ENCODE peak calls at places on chromosomes 1 and 21, in six cellular contexts. G is esophagus muscularis mucosa, I is GM10248, H is fibroblast of pulmonary artery, X is cardiac muscle cell, V is BJ. W is an unnamed sample.

GRCh38 chr1:16114527-16115467 is 41.1 kb downstream of the EPHA2 start:
- DNase-seq in I (no peak), G (no peak), H (no peak), X (peak; percentile 32), V (no peak), W (no peak)

GRCh38 chr1:172764378-172764777 is 105.5 kb downstream of the FASLG start:
- DNase-seq in I (no peak), H (no peak), X (no peak), V (no peak), G (no peak), W (no peak)

GRCh38 chr1:183291802-183292515 is 105.9 kb downstream of the LAMC2 start:
- DNase-seq in X (peak; percentile 76), H (peak; percentile 78), I (no peak), V (no peak), G (no peak), W (no peak)

GRCh38 chr1:84344286-84344685 is 42.8 kb downstream of the SAMD13 start:
- DNase-seq in H (no peak), G (no peak), I (no peak), V (no peak), X (no peak), W (no peak)

GRCh38 chr1:167491586-167492408 is 26.5 kb downstream of the CD247 start:
- DNase-seq in V (no peak), H (no peak), X (no peak), I (no peak), G (no peak), W (no peak)

GRCh38 chr1:117842408-117843170 is 86.8 kb downstream of the GDAP2 start:
- DNase-seq in I (no peak), H (no peak), X (no peak), G (no peak), V (no peak), W (no peak)

GRCh38 chr1:55213885-55214213 is 1.3 kb downstream of the USP24 start:
- DNase-seq in V (no peak), I (no peak), X (no peak), G (no peak), H (no peak), W (no peak)

GRCh38 chr1:63318255-63319068 is 3.9 kb upstream of the FOXD3 start:
- DNase-seq in X (no peak), H (no peak), G (no peak), I (no peak), V (no peak), W (no peak)

GRCh38 chr1:160789702-160790611 is 6.0 kb upstream of the LY9 start:
- DNase-seq in H (no peak), I (peak; percentile 75), G (no peak), V (no peak), X (no peak), W (no peak)

GRCh38 chr21:43209575-43210453 is 41.0 kb downstream of the CRYAA start:
- DNase-seq in V (no peak), I (no peak), G (no peak), H (peak; percentile 87), X (peak; percentile 85), W (no peak)

GRCh38 chr1:228374711-228375577 is 31.7 kb downstream of the TRIM11 start:
- DNase-seq in G (no peak), X (peak; percentile 99), V (peak; percentile 52), I (no peak), H (peak; percentile 99), W (peak; percentile 96)

GRCh38 chr1:64906447-64906846 is 59.9 kb downstream of the JAK1 start:
- DNase-seq in V (no peak), G (no peak), I (no peak), X (no peak), H (no peak), W (no peak)

GRCh38 chr1:98410082-98410481 is 251.4 kb upstream of the SNX7 start:
- DNase-seq in I (no peak), X (no peak), V (no peak), G (no peak), H (no peak), W (no peak)

GRCh38 chr1:35112668-35113067 is 33.5 kb downstream of the ZMYM1 start:
- DNase-seq in G (no peak), I (no peak), H (peak; percentile 31), V (no peak), X (peak; percentile 24), W (no peak)

GRCh38 chr21:46188226-46189212 is 4.3 kb upstream of the SPATC1L start:
- DNase-seq in H (peak; percentile 85), V (no peak), I (no peak), G (peak; percentile 92), X (peak; percentile 64), W (no peak)

DNA sequence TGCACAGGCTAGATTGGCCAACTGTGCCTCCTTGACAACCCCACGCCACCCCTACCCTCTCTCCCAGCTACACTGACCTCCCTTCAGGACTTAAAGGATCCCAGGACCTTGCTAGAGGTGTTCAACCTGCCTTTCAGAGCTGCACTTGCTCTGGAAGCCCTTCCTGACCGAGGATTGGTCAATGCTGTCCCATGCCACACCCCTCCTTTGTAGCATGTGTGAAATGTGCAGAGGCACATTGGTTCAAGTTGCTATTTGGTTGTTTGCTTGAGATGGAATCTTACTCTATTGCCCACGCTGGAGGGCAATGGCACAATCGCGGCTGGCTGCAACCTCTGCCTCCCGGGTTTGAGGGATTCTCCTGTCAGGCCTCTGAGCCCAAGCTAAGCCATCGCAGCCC is 21.8 kb downstream of the ACTA1 start:
- DNase-seq in V (no peak), X (no peak), G (no peak), I (no peak), H (no peak), W (no peak)
- TF ChIP-seq CTCF in V (no peak), X (no peak), G (no peak), I (no peak), H (no peak), W (no peak)

GRCh38 chr1:210024996-210025395 is 87.0 kb downstream of the SYT14 start:
- DNase-seq in X (no peak), V (no peak), I (no peak), G (no peak), H (no peak), W (no peak)
- TF ChIP-seq CTCF in X (no peak), V (no peak), I (no peak), G (no peak), H (no peak), W (peak; percentile 2)

DNA sequence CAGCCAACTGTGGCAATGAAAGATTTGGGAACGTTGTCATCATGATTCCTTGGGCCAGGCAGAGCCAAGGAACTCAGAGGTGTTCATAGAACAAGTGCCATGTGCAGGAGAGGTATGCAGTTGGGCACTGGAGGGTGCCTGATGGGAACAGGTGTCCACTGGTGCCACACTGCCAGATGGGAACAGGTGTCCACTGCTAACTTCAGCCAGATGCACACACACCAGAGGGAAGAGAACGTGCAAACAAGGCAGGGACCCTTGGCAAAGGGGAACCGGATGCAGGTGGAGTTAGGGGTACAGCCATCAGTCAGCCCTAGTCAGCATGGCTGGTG is 13.5 kb downstream of the OLFML2B start:
- DNase-seq in I (no peak), X (no peak), G (no peak), H (no peak), V (no peak), W (no peak)
- TF ChIP-seq CTCF in I (no peak), X (no peak), G (no peak), H (no peak), V (no peak), W (no peak)

GRCh38 chr21:38175321-38175720 is 81.5 kb upstream of the KCNJ15 start:
- DNase-seq in I (no peak), G (no peak), H (peak; percentile 16), X (no peak), V (no peak), W (no peak)

GRCh38 chr21:38171723-38172344 is 85.0 kb upstream of the KCNJ15 start:
- DNase-seq in G (no peak), X (peak; percentile 46), I (no peak), H (peak; percentile 41), V (no peak), W (no peak)

GRCh38 chr21:38170283-38170682 is 86.5 kb upstream of the KCNJ15 start:
- DNase-seq in G (no peak), H (peak; percentile 37), X (peak; percentile 36), V (no peak), I (peak; percentile 20), W (no peak)

GRCh38 chr21:38167345-38167744 is 89.4 kb upstream of the KCNJ15 start:
- DNase-seq in I (no peak), X (no peak), V (no peak), H (no peak), G (peak; percentile 74), W (no peak)

GRCh38 chr21:38170705-38171682 is 85.8 kb upstream of the KCNJ15 start:
- DNase-seq in H (peak; percentile 6), G (no peak), V (no peak), X (no peak), I (no peak), W (no peak)
- TF ChIP-seq CTCF in H (peak; percentile 29), G (no peak), V (peak; percentile 40), X (peak; percentile 8), I (no peak), W (peak; percentile 23)

DNA sequence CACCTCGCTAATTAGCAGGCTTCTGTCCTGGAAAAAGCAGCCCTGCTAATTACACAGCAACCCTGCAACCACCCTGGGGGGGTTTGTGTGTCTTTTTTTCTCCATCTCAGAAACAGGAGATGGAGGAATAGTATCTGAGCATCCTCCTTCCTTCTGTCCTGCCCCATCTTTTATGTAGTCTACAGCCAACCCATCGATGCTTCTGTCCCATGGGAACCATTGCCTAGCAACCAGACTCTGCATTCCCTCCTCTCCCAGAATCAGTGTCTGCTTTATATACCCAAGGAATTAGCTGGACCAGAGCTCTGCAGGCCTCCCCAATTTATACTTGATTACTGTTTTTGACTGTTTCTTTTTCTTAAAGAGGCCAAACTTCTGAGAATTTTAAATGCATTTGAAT is 35.1 kb downstream of the LRRC38 start:
- DNase-seq in G (no peak), V (no peak), X (no peak), I (no peak), H (no peak), W (no peak)
- TF ChIP-seq CTCF in G (no peak), V (no peak), X (no peak), I (no peak), H (no peak), W (no peak)

GRCh38 chr1:107677674-107678073 is 287.3 kb downstream of the VAV3 start:
- DNase-seq in G (no peak), V (no peak), I (no peak), H (no peak), X (no peak), W (no peak)
- TF ChIP-seq CTCF in G (no peak), V (no peak), I (no peak), H (no peak), X (no peak), W (no peak)

GRCh38 chr1:17488977-17489739 is 49.7 kb upstream of the RCC2 start:
- DNase-seq in H (peak; percentile 15), G (no peak), X (peak; percentile 79), I (no peak), V (no peak), W (peak; percentile 30)

GRCh38 chr1:17480846-17481245 is 41.4 kb upstream of the RCC2 start:
- DNase-seq in G (no peak), V (no peak), H (no peak), X (no peak), I (no peak), W (no peak)

GRCh38 chr1:17486242-17486641 is 46.8 kb upstream of the RCC2 start:
- DNase-seq in V (no peak), G (no peak), I (no peak), H (no peak), X (no peak), W (no peak)

DNA sequence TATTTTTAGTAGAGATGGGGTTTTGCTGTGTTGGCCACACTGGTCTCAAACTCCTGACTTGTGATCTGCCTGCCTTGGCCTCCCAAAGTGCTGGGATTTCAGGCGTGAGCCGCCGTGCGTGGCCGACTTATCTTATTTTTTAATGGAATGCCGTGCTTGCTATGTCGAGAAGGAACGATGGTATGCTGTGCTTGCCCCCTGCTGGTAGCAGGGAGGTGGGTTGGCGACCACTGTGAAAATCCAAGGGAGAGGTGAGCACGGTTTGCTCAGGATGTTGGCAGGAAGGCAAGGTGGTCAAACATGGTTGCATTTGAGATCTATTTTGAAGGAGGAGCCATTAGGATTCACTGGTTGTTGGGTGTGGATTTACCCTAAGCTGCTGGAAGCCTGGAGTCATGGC is 45.8 kb upstream of the RCC2 start:
- DNase-seq in X (peak; percentile 43), V (no peak), I (no peak), G (no peak), H (peak; percentile 41), W (no peak)
- TF ChIP-seq CTCF in X (peak; percentile 45), V (peak; percentile 37), I (peak; percentile 7), G (peak; percentile 26), H (peak; percentile 50), W (peak; percentile 33)

W was measured in AG09319.